ENCODE peak calls at places on chromosomes 3 and 15, in four cellular contexts. One of them, this sample, is unnamed.

GRCh38 chr3:632571-633170 is 436.1 kb downstream of the CHL1 start:
- DNase-seq in K562: peak
- DNase-seq in HepG2: peak
- DNase-seq in SK-N-SH: peak
- DNase-seq in this sample: peak

GRCh38 chr3:4322635-4323034 is 19.5 kb downstream of the SETMAR start:
- DNase-seq in K562: peak
- DNase-seq in HepG2: peak
- DNase-seq in SK-N-SH: no peak
- DNase-seq in this sample: no peak

GRCh38 chr3:196008929-196009328 is 73.0 kb downstream of the TFRC start:
- DNase-seq in K562: no peak
- DNase-seq in HepG2: no peak
- DNase-seq in SK-N-SH: no peak
- DNase-seq in this sample: no peak

GRCh38 chr15:65355173-65355982 is 22.4 kb downstream of the IGDCC3 start:
- DNase-seq in SK-N-SH: peak
- DNase-seq in K562: no peak
- DNase-seq in HepG2: peak
- DNase-seq in this sample: no peak

GRCh38 chr3:176352716-176353334 is 844.5 kb downstream of the TBL1XR1 start:
- DNase-seq in SK-N-SH: no peak
- DNase-seq in K562: no peak
- DNase-seq in HepG2: no peak
- DNase-seq in this sample: no peak

GRCh38 chr15:60575995-60576394 is 97.1 kb upstream of the ICE2 start:
- DNase-seq in K562: no peak
- DNase-seq in HepG2: peak
- DNase-seq in SK-N-SH: no peak
- DNase-seq in this sample: no peak

GRCh38 chr15:56798639-56799038 is 65.3 kb upstream of the ZNF280D start:
- DNase-seq in SK-N-SH: no peak
- DNase-seq in HepG2: no peak
- DNase-seq in K562: no peak
- DNase-seq in this sample: no peak

GRCh38 chr15:53296603-53297002 is 462.9 kb downstream of the WDR72 start:
- DNase-seq in HepG2: peak
- DNase-seq in SK-N-SH: no peak
- DNase-seq in K562: no peak
- DNase-seq in this sample: no peak

GRCh38 chr15:90049666-90050604 is 48.8 kb downstream of the ZNF710 start:
- DNase-seq in SK-N-SH: no peak
- DNase-seq in K562: peak
- DNase-seq in HepG2: no peak
- DNase-seq in this sample: no peak

GRCh38 chr15:95095250-95095649 is 863.9 kb downstream of the MCTP2 start:
- DNase-seq in HepG2: no peak
- DNase-seq in SK-N-SH: no peak
- DNase-seq in K562: no peak
- DNase-seq in this sample: no peak

GRCh38 chr15:63896336-63897115 is 62.8 kb upstream of the HERC1 start:
- DNase-seq in SK-N-SH: no peak
- DNase-seq in HepG2: peak
- DNase-seq in K562: peak
- DNase-seq in this sample: no peak

GRCh38 chr3:61901481-61901880 is 340.1 kb downstream of the PTPRG start:
- DNase-seq in HepG2: no peak
- DNase-seq in SK-N-SH: no peak
- DNase-seq in K562: no peak
- DNase-seq in this sample: no peak

GRCh38 chr15:96064351-96064756 is 266.1 kb upstream of the NR2F2 start:
- DNase-seq in SK-N-SH: no peak
- DNase-seq in K562: no peak
- DNase-seq in HepG2: peak
- DNase-seq in this sample: no peak

GRCh38 chr3:119413603-119414280 is 49.7 kb downstream of the TMEM39A start:
- DNase-seq in HepG2: no peak
- DNase-seq in K562: peak
- DNase-seq in SK-N-SH: no peak
- DNase-seq in this sample: peak

GRCh38 chr15:34621675-34622074 is 38.2 kb upstream of the GOLGA8B start:
- DNase-seq in SK-N-SH: peak
- DNase-seq in K562: peak
- DNase-seq in HepG2: peak
- DNase-seq in this sample: no peak

GRCh38 chr3:139617656-139618268 is 60.0 kb downstream of the NMNAT3 start:
- DNase-seq in K562: no peak
- DNase-seq in SK-N-SH: no peak
- DNase-seq in HepG2: no peak
- DNase-seq in this sample: no peak

GRCh38 chr3:139620438-139620837 is 57.3 kb downstream of the NMNAT3 start:
- DNase-seq in SK-N-SH: no peak
- DNase-seq in K562: no peak
- DNase-seq in HepG2: no peak
- DNase-seq in this sample: no peak

GRCh38 chr3:139619484-139619883 is 58.3 kb downstream of the NMNAT3 start:
- DNase-seq in SK-N-SH: no peak
- DNase-seq in HepG2: no peak
- DNase-seq in K562: no peak
- DNase-seq in this sample: no peak
- TF ChIP-seq FOXJ3 in SK-N-SH: no peak
- TF ChIP-seq FOXJ3 in HepG2: no peak
- TF ChIP-seq FOXJ3 in K562: no peak
- TF ChIP-seq FOXJ3 in this sample: no peak

DNA sequence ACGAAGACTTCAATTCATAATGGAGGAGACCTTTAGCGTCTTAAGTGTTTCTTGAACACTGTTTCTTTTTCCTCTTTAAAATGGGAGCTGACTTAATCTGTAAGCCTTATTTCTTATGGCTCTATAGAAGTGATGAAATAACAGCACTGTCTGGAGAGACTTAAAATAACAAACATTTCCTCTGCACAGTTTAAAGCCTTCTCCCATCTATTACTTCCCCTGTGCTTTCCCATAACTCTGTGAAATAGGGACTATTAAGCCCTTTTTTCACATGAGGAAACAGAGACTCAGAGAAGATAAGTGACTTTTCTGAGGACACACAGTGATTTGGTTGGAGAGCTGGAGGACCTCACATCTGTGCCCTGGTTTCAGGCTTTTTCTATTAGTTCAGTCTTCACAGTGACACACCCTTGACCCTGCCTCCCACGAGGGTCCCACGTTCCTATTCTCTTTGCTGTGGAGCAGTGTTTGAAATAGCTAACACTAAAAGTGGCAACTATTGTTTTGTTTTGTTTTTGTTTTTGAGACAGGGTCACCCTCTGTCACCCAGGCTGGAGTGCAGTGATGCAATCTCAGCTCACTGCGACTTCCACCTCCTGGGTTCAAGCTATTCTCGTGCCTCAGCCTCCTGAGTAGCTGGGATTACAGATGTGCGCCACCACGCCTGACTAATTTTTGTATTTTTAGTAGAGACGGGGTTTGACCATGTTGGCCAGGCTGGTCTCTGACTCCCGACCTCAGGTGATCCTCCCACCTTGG is 82.9 kb downstream of the ST6GAL1 start:
- DNase-seq in SK-N-SH: no peak
- DNase-seq in HepG2: no peak
- DNase-seq in K562: no peak
- DNase-seq in this sample: no peak
- TF ChIP-seq FOXJ3 in SK-N-SH: no peak
- TF ChIP-seq FOXJ3 in HepG2: no peak
- TF ChIP-seq FOXJ3 in K562: no peak
- TF ChIP-seq FOXJ3 in this sample: no peak

GRCh38 chr15:69535101-69535638 is 82.6 kb downstream of the RPLP1 start:
- DNase-seq in K562: no peak
- DNase-seq in SK-N-SH: no peak
- DNase-seq in HepG2: no peak
- DNase-seq in this sample: no peak
- TF ChIP-seq FOXJ3 in K562: no peak
- TF ChIP-seq FOXJ3 in SK-N-SH: no peak
- TF ChIP-seq FOXJ3 in HepG2: no peak
- TF ChIP-seq FOXJ3 in this sample: no peak

GRCh38 chr3:123791417-123791816 is 92.7 kb downstream of the MYLK start:
- DNase-seq in HepG2: no peak
- DNase-seq in K562: no peak
- DNase-seq in SK-N-SH: no peak
- DNase-seq in this sample: no peak
- TF ChIP-seq FOXJ3 in HepG2: no peak
- TF ChIP-seq FOXJ3 in K562: no peak
- TF ChIP-seq FOXJ3 in SK-N-SH: no peak
- TF ChIP-seq FOXJ3 in this sample: no peak

DNA sequence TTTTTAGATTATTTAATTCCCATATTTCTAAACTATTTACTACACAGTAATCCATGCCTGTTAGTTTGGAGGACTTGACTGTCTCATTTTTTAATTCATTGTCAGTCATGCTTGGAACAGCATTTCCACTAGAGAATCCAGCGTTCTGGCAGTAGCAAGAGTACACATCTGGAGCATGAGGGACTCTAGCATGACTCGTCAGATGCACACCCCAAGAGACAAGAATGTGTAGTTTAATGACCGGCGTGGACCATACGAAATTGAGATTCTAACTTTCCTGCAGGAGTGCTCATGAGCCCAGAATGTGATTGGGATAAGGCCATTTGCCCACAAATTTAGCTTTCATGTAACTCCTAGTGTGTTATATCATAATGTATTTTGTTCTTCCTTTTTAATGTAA is 48.9 kb downstream of the ASB7 start:
- DNase-seq in SK-N-SH: no peak
- DNase-seq in K562: no peak
- DNase-seq in HepG2: no peak
- DNase-seq in this sample: no peak
- TF ChIP-seq FOXJ3 in SK-N-SH: no peak
- TF ChIP-seq FOXJ3 in K562: no peak
- TF ChIP-seq FOXJ3 in HepG2: no peak
- TF ChIP-seq FOXJ3 in this sample: no peak